ENCODE peak calls at places on chromosome 7, in nine cellular contexts. A is colonic mucosa; S is lower lobe of right lung; C is fibroblast of lung; M is WERI-Rb-1; F is PC-3; R is CD4-positive, alpha-beta T cell; K is tibial nerve; P is cardiac muscle cell. U is an unnamed sample.

GRCh38 chr7:103966593-103967277 is 22.7 kb downstream of the RELN start:
- DNase-seq in A (no peak), S (no peak), C (no peak), M (no peak), F (no peak), R (no peak), K (no peak), P (no peak), U (no peak)

GRCh38 chr7:3239291-3239691 is 61.8 kb upstream of the SDK1 start:
- DNase-seq in A (no peak), S (no peak), C (no peak), M (no peak), F (peak; percentile 74), R (no peak), K (no peak), P (no peak), U (no peak)

GRCh38 chr7:130141858-130142653 is 63.1 kb downstream of the TMEM209 start:
- DNase-seq in A (peak; percentile 30), S (no peak), C (no peak), M (no peak), F (no peak), R (no peak), K (no peak), P (no peak), U (no peak)

GRCh38 chr7:71414490-71414889 is 282.5 kb downstream of the GALNT17 start:
- DNase-seq in A (no peak), S (no peak), C (no peak), M (no peak), F (no peak), R (no peak), K (no peak), P (peak; percentile 46), U (no peak)

GRCh38 chr7:148898845-148899474 is 14.9 kb upstream of the EZH2 start:
- DNase-seq in A (no peak), S (no peak), C (no peak), M (no peak), F (no peak), R (no peak), K (no peak), P (no peak), U (no peak)

GRCh38 chr7:80054356-80054755 is 80.3 kb upstream of the GNAI1 start:
- DNase-seq in A (no peak), S (no peak), C (peak; percentile 92), M (no peak), F (peak; percentile 58), R (no peak), K (no peak), P (no peak), U (no peak)

GRCh38 chr7:20385121-20385520 is 54.4 kb downstream of the ITGB8 start:
- DNase-seq in A (no peak), S (no peak), C (peak; percentile 64), M (no peak), F (peak; percentile 85), R (no peak), K (no peak), P (no peak), U (no peak)

GRCh38 chr7:158941821-158942605 is 85.7 kb downstream of the DYNC2I1 start:
- DNase-seq in A (no peak), S (no peak), C (no peak), M (no peak), F (no peak), R (no peak), K (no peak), P (no peak), U (no peak)

GRCh38 chr7:103735377-103735776 is 254.1 kb downstream of the RELN start:
- DNase-seq in A (no peak), S (no peak), C (peak; percentile 25), M (no peak), F (peak; percentile 85), R (no peak), K (no peak), P (no peak), U (no peak)

GRCh38 chr7:44891372-44891771 is 6.0 kb upstream of the PURB start:
- DNase-seq in A (no peak), S (no peak), C (no peak), M (no peak), F (no peak), R (no peak), K (no peak), P (no peak), U (no peak)

GRCh38 chr7:157021071-157021891 is 10.8 kb upstream of the MNX1 start:
- DNase-seq in A (peak; percentile 17), S (no peak), C (no peak), M (no peak), F (no peak), R (no peak), K (no peak), P (no peak), U (no peak)

GRCh38 chr7:43491123-43491522 is 91.8 kb upstream of the STK17A start:
- DNase-seq in A (no peak), S (no peak), C (no peak), M (no peak), F (no peak), R (no peak), K (no peak), P (no peak), U (no peak)
- TF ChIP-seq CTCF in A (no peak), S (no peak), C (no peak), M (no peak), F (no peak), R (no peak), K (no peak), P (no peak), U (no peak)

GRCh38 chr7:27690649-27691048 is 28.0 kb upstream of the HIBADH start:
- DNase-seq in A (no peak), S (no peak), C (no peak), M (no peak), F (no peak), R (no peak), K (no peak), P (no peak), U (no peak)

GRCh38 chr7:27686315-27686714 is 23.6 kb upstream of the HIBADH start:
- DNase-seq in A (no peak), S (no peak), C (no peak), M (no peak), F (peak; percentile 10), R (no peak), K (no peak), P (no peak), U (no peak)

GRCh38 chr7:27688056-27688455 is 25.4 kb upstream of the HIBADH start:
- DNase-seq in A (no peak), S (no peak), C (no peak), M (no peak), F (no peak), R (no peak), K (no peak), P (no peak), U (no peak)

GRCh38 chr7:27689878-27690164 is 27.1 kb upstream of the HIBADH start:
- DNase-seq in A (no peak), S (no peak), C (no peak), M (no peak), F (no peak), R (no peak), K (no peak), P (no peak), U (no peak)

DNA sequence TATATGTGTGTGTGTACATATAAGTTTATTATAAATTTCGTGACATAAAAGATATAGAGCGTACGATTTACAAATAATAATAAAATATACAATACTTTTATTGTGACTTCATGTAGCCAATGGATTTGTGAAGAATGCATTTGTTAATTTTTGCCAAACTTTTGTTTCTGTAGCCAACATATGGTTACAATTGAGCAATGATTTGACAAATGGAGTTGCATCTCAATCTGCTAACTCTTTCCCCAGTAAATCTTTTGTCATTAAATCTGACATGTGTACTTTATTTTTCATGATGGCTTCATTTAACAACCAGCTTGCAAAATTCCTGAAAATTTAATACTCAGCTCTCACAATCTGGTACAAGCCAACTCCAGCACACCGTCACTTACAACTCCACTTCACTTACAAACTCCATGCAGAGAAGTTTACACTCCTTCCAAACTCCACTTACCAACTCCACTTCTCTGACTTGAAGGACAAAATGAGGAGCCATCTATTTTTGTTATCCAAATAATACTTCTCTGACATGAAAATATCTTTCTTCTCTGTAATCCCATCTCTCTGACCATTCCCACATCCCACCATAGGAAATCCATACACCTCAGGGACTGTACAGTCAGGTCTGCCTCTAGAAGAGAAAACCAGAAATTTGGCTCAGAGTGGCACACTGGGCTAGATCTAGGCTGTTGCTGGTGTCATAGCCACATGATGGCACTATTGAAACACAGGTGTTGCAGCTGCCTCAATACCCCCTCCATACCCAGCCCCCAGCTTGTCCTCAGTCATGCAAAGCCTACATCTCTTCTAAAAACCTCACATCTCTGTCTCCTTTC is 26.6 kb upstream of the HIBADH start:
- DNase-seq in A (peak; percentile 25), S (no peak), C (no peak), M (peak; percentile 46), F (peak; percentile 67), R (no peak), K (no peak), P (peak; percentile 5), U (peak; percentile 25)
- TF ChIP-seq CTCF in A (peak; percentile 32), S (peak; percentile 43), C (no peak), M (peak; percentile 86), F (peak; percentile 89), R (no peak), K (no peak), P (peak; percentile 45), U (peak; percentile 55)

DNA sequence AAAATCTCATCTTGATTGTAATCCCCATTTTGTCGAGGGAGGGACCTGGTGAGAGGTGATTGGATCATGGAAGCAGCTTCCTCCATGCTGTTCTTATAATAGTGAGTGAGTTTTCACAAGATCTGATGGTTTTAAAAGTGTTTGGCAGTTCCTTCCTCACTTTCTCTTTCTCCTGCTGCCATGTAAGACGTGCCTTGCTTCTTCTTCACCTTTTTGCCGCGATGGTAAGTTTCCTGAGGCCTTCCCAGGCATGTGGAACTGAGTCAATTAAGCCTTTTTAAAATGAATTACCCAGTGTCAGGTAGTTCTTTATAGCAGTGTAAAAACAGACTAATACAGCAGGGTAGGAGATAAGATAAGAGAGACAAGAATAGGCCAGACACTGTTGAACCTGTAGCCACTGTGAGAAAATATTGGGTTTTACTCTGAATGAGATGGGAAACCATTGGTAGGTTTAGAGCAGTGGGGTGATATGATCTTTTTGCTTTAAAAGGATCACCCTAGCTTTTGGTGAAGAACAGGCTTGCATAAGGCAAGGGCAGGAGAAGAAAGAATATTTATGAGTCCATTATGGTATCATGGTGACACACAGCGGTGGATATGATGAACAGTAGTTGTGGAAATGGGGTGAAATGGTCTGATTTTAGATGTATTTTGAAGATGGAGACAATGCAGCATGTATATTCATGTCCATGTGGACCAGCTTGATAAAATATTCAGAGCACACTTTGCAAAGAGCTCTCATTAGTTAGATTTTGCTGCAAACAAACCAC is 11.5 kb downstream of the OR6B1 start:
- DNase-seq in A (no peak), S (no peak), C (peak; percentile 40), M (no peak), F (peak; percentile 55), R (no peak), K (no peak), P (no peak), U (no peak)
- TF ChIP-seq CTCF in A (no peak), S (no peak), C (peak; percentile 37), M (no peak), F (peak; percentile 67), R (no peak), K (no peak), P (no peak), U (peak; percentile 7)

DNA sequence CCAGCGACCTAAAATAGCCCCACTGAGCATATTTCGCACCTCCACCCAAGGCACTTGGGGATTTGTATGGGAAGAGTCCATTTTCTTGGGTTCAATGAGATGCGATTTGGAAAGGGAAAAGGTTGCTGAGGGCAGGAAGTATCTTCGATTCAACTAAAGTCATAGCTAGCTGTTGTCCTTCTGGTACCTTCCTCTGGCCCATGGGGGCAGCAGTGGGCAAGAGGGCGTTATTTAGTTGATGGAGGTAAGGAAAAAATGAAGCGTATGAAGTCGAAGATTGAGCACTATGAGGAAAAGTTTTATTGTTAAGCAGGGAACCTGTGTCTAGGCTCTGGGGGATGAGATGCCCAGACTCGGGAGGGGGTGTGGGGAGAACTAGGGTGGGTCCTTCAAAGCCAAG is 135.4 kb downstream of the EVX1 start:
- DNase-seq in A (no peak), S (no peak), C (no peak), M (no peak), F (no peak), R (no peak), K (no peak), P (no peak), U (no peak)
- TF ChIP-seq CTCF in A (no peak), S (no peak), C (no peak), M (no peak), F (no peak), R (no peak), K (no peak), P (no peak), U (no peak)